ENCODE peak calls at places on chromosome 22, in five cellular contexts. One of them, this sample, is unnamed.

GRCh38 chr22:48071305-48071704 is 1308.9 kb downstream of the TBC1D22A start:
- DNase-seq in GM12878: no peak
- DNase-seq in GM23338: no peak
- DNase-seq in HCT116: no peak
- DNase-seq in K562: no peak
- DNase-seq in this sample: no peak

GRCh38 chr22:29216873-29217666 is 11.4 kb downstream of the EMID1 start:
- DNase-seq in GM12878: no peak
- DNase-seq in K562: no peak
- DNase-seq in GM23338: no peak
- DNase-seq in HCT116: no peak
- DNase-seq in this sample: peak; percentile 65

GRCh38 chr22:41752011-41752975 is 48.2 kb upstream of the CCDC134 start:
- DNase-seq in HCT116: no peak
- DNase-seq in K562: no peak
- DNase-seq in GM12878: peak; percentile 66
- DNase-seq in GM23338: no peak
- DNase-seq in this sample: peak; percentile 31

GRCh38 chr22:17232406-17232805 is 13.2 kb upstream of the ADA2 start:
- DNase-seq in HCT116: no peak
- DNase-seq in GM12878: no peak
- DNase-seq in K562: no peak
- DNase-seq in GM23338: peak; percentile 42
- DNase-seq in this sample: no peak

GRCh38 chr22:47233316-47234243 is 471.1 kb downstream of the TBC1D22A start:
- DNase-seq in GM12878: no peak
- DNase-seq in HCT116: no peak
- DNase-seq in K562: no peak
- DNase-seq in GM23338: no peak
- DNase-seq in this sample: no peak

GRCh38 chr22:40238425-40239344 is 61.0 kb downstream of the TNRC6B start:
- DNase-seq in GM23338: peak; percentile 53
- DNase-seq in GM12878: no peak
- DNase-seq in HCT116: no peak
- DNase-seq in K562: no peak
- DNase-seq in this sample: no peak

GRCh38 chr22:46146329-46146728 is 4.0 kb upstream of the PPARA start:
- DNase-seq in GM23338: no peak
- DNase-seq in GM12878: no peak
- DNase-seq in K562: no peak
- DNase-seq in HCT116: no peak
- DNase-seq in this sample: no peak

GRCh38 chr22:19410941-19411689 is 20.4 kb downstream of the HIRA start:
- DNase-seq in GM23338: no peak
- DNase-seq in GM12878: no peak
- DNase-seq in HCT116: no peak
- DNase-seq in K562: no peak
- DNase-seq in this sample: no peak

GRCh38 chr22:30298005-30298701 is 8.8 kb upstream of the CASTOR1 start:
- DNase-seq in GM12878: no peak
- DNase-seq in K562: no peak
- DNase-seq in GM23338: no peak
- DNase-seq in HCT116: no peak
- DNase-seq in this sample: no peak

GRCh38 chr22:25069758-25070461 is 117.4 kb downstream of the KIAA1671 start:
- DNase-seq in HCT116: no peak
- DNase-seq in GM12878: no peak
- DNase-seq in K562: no peak
- DNase-seq in GM23338: peak; percentile 32
- DNase-seq in this sample: no peak

GRCh38 chr22:17303840-17304779 is 65.2 kb upstream of the CECR2 start:
- DNase-seq in K562: no peak
- DNase-seq in HCT116: no peak
- DNase-seq in GM12878: peak; percentile 77
- DNase-seq in GM23338: no peak
- DNase-seq in this sample: no peak

GRCh38 chr22:37636186-37636948 is 3.1 kb upstream of the SH3BP1 start:
- DNase-seq in K562: peak; percentile 27
- DNase-seq in GM12878: no peak
- DNase-seq in GM23338: peak; percentile 47
- DNase-seq in HCT116: no peak
- DNase-seq in this sample: no peak

GRCh38 chr22:39634530-39635399 is 64.2 kb downstream of the CACNA1I start:
- DNase-seq in HCT116: peak; percentile 80
- DNase-seq in GM23338: no peak
- DNase-seq in K562: peak; percentile 78
- DNase-seq in GM12878: no peak
- DNase-seq in this sample: peak; percentile 12

GRCh38 chr22:29917052-29917902 is 34.3 kb downstream of the MTMR3 start:
- DNase-seq in HCT116: no peak
- DNase-seq in K562: no peak
- DNase-seq in GM23338: peak; percentile 21
- DNase-seq in GM12878: no peak
- DNase-seq in this sample: peak; percentile 57

GRCh38 chr22:38614331-38615122 is 41.7 kb downstream of the FAM227A start:
- DNase-seq in GM23338: no peak
- DNase-seq in K562: no peak
- DNase-seq in GM12878: no peak
- DNase-seq in HCT116: no peak
- DNase-seq in this sample: peak; percentile 32

GRCh38 chr22:17518379-17518778 is 44.9 kb upstream of the SLC25A18 start:
- DNase-seq in K562: no peak
- DNase-seq in GM23338: no peak
- DNase-seq in HCT116: no peak
- DNase-seq in GM12878: no peak
- DNase-seq in this sample: no peak

GRCh38 chr22:44023404-44024287 is 456 bp upstream of the PARVB start:
- DNase-seq in GM12878: no peak
- DNase-seq in K562: peak; percentile 51
- DNase-seq in HCT116: no peak
- DNase-seq in GM23338: peak; percentile 75
- DNase-seq in this sample: no peak

GRCh38 chr22:17907731-17908051 is 116.7 kb downstream of the MICAL3 start:
- DNase-seq in K562: no peak
- DNase-seq in GM23338: no peak
- DNase-seq in HCT116: no peak
- DNase-seq in GM12878: no peak
- DNase-seq in this sample: no peak

GRCh38 chr22:41513391-41513790 is 30.9 kb downstream of the POLR3H start:
- DNase-seq in GM23338: no peak
- DNase-seq in GM12878: no peak
- DNase-seq in K562: no peak
- DNase-seq in HCT116: no peak
- DNase-seq in this sample: no peak

GRCh38 chr22:39475337-39475736 is 18.5 kb downstream of the MGAT3 start:
- DNase-seq in GM12878: no peak
- DNase-seq in K562: no peak
- DNase-seq in GM23338: no peak
- DNase-seq in HCT116: no peak
- DNase-seq in this sample: no peak

GRCh38 chr22:37020192-37020479 is 594 bp downstream of the MPST start:
- DNase-seq in GM23338: no peak
- DNase-seq in GM12878: no peak
- DNase-seq in K562: peak; percentile 56
- DNase-seq in HCT116: peak; percentile 27
- DNase-seq in this sample: no peak

GRCh38 chr22:46462726-46463371 is 74.6 kb downstream of the CELSR1 start:
- DNase-seq in GM23338: no peak
- DNase-seq in HCT116: peak; percentile 90
- DNase-seq in GM12878: no peak
- DNase-seq in K562: peak; percentile 17
- DNase-seq in this sample: no peak

GRCh38 chr22:32119568-32120235 is 39.4 kb downstream of the C22orf42 start:
- DNase-seq in GM12878: no peak
- DNase-seq in HCT116: no peak
- DNase-seq in K562: no peak
- DNase-seq in GM23338: peak; percentile 33
- DNase-seq in this sample: no peak

GRCh38 chr22:37488337-37489135 is 2.4 kb upstream of the MFNG start:
- DNase-seq in K562: no peak
- DNase-seq in HCT116: no peak
- DNase-seq in GM23338: no peak
- DNase-seq in GM12878: no peak
- DNase-seq in this sample: peak; percentile 62

GRCh38 chr22:17774206-17774927 is at the start of gene BID:
- DNase-seq in GM23338: peak; percentile 40
- DNase-seq in HCT116: no peak
- DNase-seq in GM12878: no peak
- DNase-seq in K562: peak; percentile 71
- DNase-seq in this sample: no peak

GRCh38 chr22:43928418-43929307 is 5.1 kb downstream of the PNPLA3 start:
- DNase-seq in K562: no peak
- DNase-seq in GM23338: no peak
- DNase-seq in GM12878: no peak
- DNase-seq in HCT116: no peak
- DNase-seq in this sample: no peak

GRCh38 chr22:46381142-46381541 is 45.6 kb downstream of the TRMU start:
- DNase-seq in K562: no peak
- DNase-seq in GM23338: no peak
- DNase-seq in GM12878: no peak
- DNase-seq in HCT116: no peak
- DNase-seq in this sample: no peak

GRCh38 chr22:39183991-39184585 is 31.6 kb upstream of the CBX7 start:
- DNase-seq in GM23338: peak; percentile 63
- DNase-seq in HCT116: peak; percentile 27
- DNase-seq in GM12878: no peak
- DNase-seq in K562: peak; percentile 43
- DNase-seq in this sample: peak; percentile 65

GRCh38 chr22:39207141-39208012 is 37.4 kb downstream of the PDGFB start:
- DNase-seq in HCT116: no peak
- DNase-seq in GM23338: no peak
- DNase-seq in GM12878: no peak
- DNase-seq in K562: no peak
- DNase-seq in this sample: no peak

GRCh38 chr22:48849963-48850657 is 977.6 kb downstream of the BRD1 start:
- DNase-seq in GM12878: no peak
- DNase-seq in K562: no peak
- DNase-seq in HCT116: no peak
- DNase-seq in GM23338: no peak
- DNase-seq in this sample: no peak

GRCh38 chr22:38973289-38974169 is 8.6 kb upstream of the APOBEC3B start:
- DNase-seq in HCT116: no peak
- DNase-seq in GM23338: peak; percentile 88
- DNase-seq in GM12878: no peak
- DNase-seq in K562: peak; percentile 61
- DNase-seq in this sample: peak; percentile 42

GRCh38 chr22:40484906-40485660 is 114.7 kb downstream of the SGSM3 start:
- DNase-seq in HCT116: no peak
- DNase-seq in GM12878: no peak
- DNase-seq in GM23338: no peak
- DNase-seq in K562: no peak
- DNase-seq in this sample: no peak

GRCh38 chr22:50202130-50202671 is 1.4 kb downstream of the SELENOO start:
- DNase-seq in HCT116: no peak
- DNase-seq in GM12878: no peak
- DNase-seq in GM23338: no peak
- DNase-seq in K562: no peak
- DNase-seq in this sample: no peak

GRCh38 chr22:22924369-22925145 is 36.9 kb downstream of the IGLL5 start:
- DNase-seq in GM12878: no peak
- DNase-seq in HCT116: no peak
- DNase-seq in GM23338: no peak
- DNase-seq in K562: no peak
- DNase-seq in this sample: no peak
- TF ChIP-seq REST in GM12878: no peak
- TF ChIP-seq REST in HCT116: no peak
- TF ChIP-seq REST in GM23338: no peak
- TF ChIP-seq REST in K562: no peak
- TF ChIP-seq REST in this sample: no peak

DNA sequence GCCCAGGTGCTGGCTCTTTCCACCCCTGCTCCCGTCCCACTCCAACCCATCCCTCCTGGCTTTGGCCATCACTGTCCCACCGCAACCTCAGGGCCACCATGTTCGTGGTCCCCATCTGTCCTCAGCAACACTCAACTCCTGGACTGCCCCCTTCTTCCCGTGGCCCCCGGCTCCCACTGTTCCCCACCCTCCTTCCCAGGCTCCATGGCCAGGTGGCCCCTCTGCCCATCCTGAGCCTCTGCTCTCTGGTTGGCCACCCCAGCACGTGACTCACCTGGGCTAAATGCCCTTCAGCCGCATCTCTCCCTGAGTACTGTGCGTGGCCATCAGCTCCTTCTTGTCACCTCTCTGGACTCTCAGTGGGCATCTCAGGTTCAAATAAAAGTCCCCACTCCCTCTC is 41.6 kb upstream of the PHF21B start:
- DNase-seq in K562: no peak
- DNase-seq in HCT116: no peak
- DNase-seq in GM23338: no peak
- DNase-seq in GM12878: no peak
- DNase-seq in this sample: no peak
- TF ChIP-seq EZH2 in K562: no peak
- TF ChIP-seq EZH2 in HCT116: no peak
- TF ChIP-seq EZH2 in GM23338: no peak
- TF ChIP-seq EZH2 in GM12878: no peak
- TF ChIP-seq EZH2 in this sample: no peak

DNA sequence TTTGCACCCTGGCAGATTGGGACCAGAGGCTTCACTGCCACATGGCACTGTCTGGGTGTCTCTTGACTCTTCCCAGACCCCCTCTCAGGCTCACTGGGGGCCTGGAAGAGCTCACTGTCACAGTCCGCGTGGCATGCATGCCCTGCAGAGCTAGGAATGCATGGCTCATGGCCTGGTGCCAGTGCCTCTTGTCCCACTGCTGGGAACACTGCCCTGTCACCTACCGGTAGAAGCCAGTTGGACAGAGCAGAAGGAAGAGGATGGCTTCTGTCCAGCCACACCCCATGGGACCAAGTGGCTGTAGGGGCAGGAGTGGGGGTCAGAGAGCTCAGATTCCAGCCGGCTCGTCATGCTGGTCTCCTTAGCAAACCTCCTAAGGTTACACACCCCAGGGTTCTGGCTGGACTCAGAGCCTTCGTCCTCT is 29.7 kb downstream of the MB start:
- DNase-seq in GM23338: no peak
- DNase-seq in GM12878: no peak
- DNase-seq in HCT116: no peak
- DNase-seq in K562: no peak
- DNase-seq in this sample: no peak
- TF ChIP-seq REST in GM23338: no peak
- TF ChIP-seq REST in GM12878: no peak
- TF ChIP-seq REST in HCT116: no peak
- TF ChIP-seq REST in K562: no peak
- TF ChIP-seq REST in this sample: no peak

GRCh38 chr22:27800250-27801131 is 1.1 kb downstream of the MN1 start:
- DNase-seq in GM12878: no peak
- DNase-seq in HCT116: no peak
- DNase-seq in GM23338: no peak
- DNase-seq in K562: no peak
- DNase-seq in this sample: no peak

GRCh38 chr22:27797793-27798525 is 3.6 kb downstream of the MN1 start:
- DNase-seq in K562: no peak
- DNase-seq in GM12878: no peak
- DNase-seq in GM23338: no peak
- DNase-seq in HCT116: no peak
- DNase-seq in this sample: no peak

GRCh38 chr22:27798526-27799333 is 2.8 kb downstream of the MN1 start:
- DNase-seq in HCT116: no peak
- DNase-seq in GM23338: peak; percentile 72
- DNase-seq in GM12878: no peak
- DNase-seq in K562: no peak
- DNase-seq in this sample: no peak

GRCh38 chr22:27801197-27801615 is 350 bp downstream of the MN1 start:
- DNase-seq in GM12878: no peak
- DNase-seq in GM23338: peak; percentile 70
- DNase-seq in HCT116: no peak
- DNase-seq in K562: peak; percentile 9
- DNase-seq in this sample: no peak

GRCh38 chr22:27799334-27800249 is 2.0 kb downstream of the MN1 start:
- DNase-seq in GM23338: no peak
- DNase-seq in HCT116: no peak
- DNase-seq in K562: no peak
- DNase-seq in GM12878: no peak
- DNase-seq in this sample: no peak
- TF ChIP-seq EZH2 in GM23338: peak; percentile 77
- TF ChIP-seq EZH2 in HCT116: no peak
- TF ChIP-seq EZH2 in K562: no peak
- TF ChIP-seq EZH2 in GM12878: no peak
- TF ChIP-seq EZH2 in this sample: no peak